ENCODE peak calls at places on chromosomes 6 and 20, in seven cellular contexts. One of them, this sample, is unnamed.

GRCh38 chr6:107443904-107444267 is 15.5 kb downstream of the PDSS2 start:
- DNase-seq in fibroblast of mammary gland: no peak
- DNase-seq in PC-3: no peak
- DNase-seq in NB4: no peak
- DNase-seq in astrocyte of the spinal cord: no peak
- DNase-seq in right atrium auricular region: no peak
- DNase-seq in brain microvascular endothelial cell: peak
- DNase-seq in this sample: no peak

GRCh38 chr6:70967049-70967448 is 10.2 kb upstream of the B3GAT2 start:
- DNase-seq in NB4: no peak
- DNase-seq in PC-3: no peak
- DNase-seq in fibroblast of mammary gland: no peak
- DNase-seq in right atrium auricular region: no peak
- DNase-seq in brain microvascular endothelial cell: no peak
- DNase-seq in astrocyte of the spinal cord: no peak
- DNase-seq in this sample: no peak

GRCh38 chr6:451847-452246 is 60.3 kb downstream of the IRF4 start:
- DNase-seq in NB4: no peak
- DNase-seq in brain microvascular endothelial cell: no peak
- DNase-seq in fibroblast of mammary gland: no peak
- DNase-seq in right atrium auricular region: no peak
- DNase-seq in PC-3: no peak
- DNase-seq in astrocyte of the spinal cord: no peak
- DNase-seq in this sample: no peak

GRCh38 chr6:112362027-112362795 is 15.1 kb downstream of the RFPL4B start:
- DNase-seq in PC-3: no peak
- DNase-seq in right atrium auricular region: no peak
- DNase-seq in brain microvascular endothelial cell: no peak
- DNase-seq in NB4: no peak
- DNase-seq in fibroblast of mammary gland: no peak
- DNase-seq in astrocyte of the spinal cord: no peak
- DNase-seq in this sample: no peak

GRCh38 chr6:144468709-144469108 is 183.6 kb downstream of the UTRN start:
- DNase-seq in NB4: no peak
- DNase-seq in PC-3: no peak
- DNase-seq in brain microvascular endothelial cell: no peak
- DNase-seq in right atrium auricular region: no peak
- DNase-seq in astrocyte of the spinal cord: no peak
- DNase-seq in fibroblast of mammary gland: no peak
- DNase-seq in this sample: no peak

GRCh38 chr6:71509142-71509541 is 220.5 kb downstream of the OGFRL1 start:
- DNase-seq in PC-3: no peak
- DNase-seq in astrocyte of the spinal cord: peak
- DNase-seq in brain microvascular endothelial cell: no peak
- DNase-seq in NB4: no peak
- DNase-seq in fibroblast of mammary gland: no peak
- DNase-seq in right atrium auricular region: no peak
- DNase-seq in this sample: no peak

GRCh38 chr6:105359419-105360366 is 43.2 kb downstream of the PREP start:
- DNase-seq in right atrium auricular region: no peak
- DNase-seq in astrocyte of the spinal cord: peak
- DNase-seq in NB4: no peak
- DNase-seq in fibroblast of mammary gland: peak
- DNase-seq in brain microvascular endothelial cell: peak
- DNase-seq in PC-3: peak
- DNase-seq in this sample: no peak

GRCh38 chr6:44642870-44643522 is 255.5 kb downstream of the CDC5L start:
- DNase-seq in fibroblast of mammary gland: peak
- DNase-seq in right atrium auricular region: no peak
- DNase-seq in PC-3: peak
- DNase-seq in NB4: peak
- DNase-seq in astrocyte of the spinal cord: peak
- DNase-seq in brain microvascular endothelial cell: peak
- DNase-seq in this sample: no peak

GRCh38 chr6:123402052-123402451 is 234.7 kb downstream of the TRDN start:
- DNase-seq in fibroblast of mammary gland: peak
- DNase-seq in astrocyte of the spinal cord: no peak
- DNase-seq in PC-3: no peak
- DNase-seq in NB4: peak
- DNase-seq in right atrium auricular region: no peak
- DNase-seq in brain microvascular endothelial cell: no peak
- DNase-seq in this sample: no peak

GRCh38 chr6:30007132-30007764 is 53.8 kb upstream of the POLR1H start:
- DNase-seq in PC-3: no peak
- DNase-seq in right atrium auricular region: no peak
- DNase-seq in NB4: no peak
- DNase-seq in astrocyte of the spinal cord: no peak
- DNase-seq in brain microvascular endothelial cell: no peak
- DNase-seq in fibroblast of mammary gland: no peak
- DNase-seq in this sample: peak

GRCh38 chr6:106546322-106547052 is 82.8 kb downstream of the RTN4IP1 start:
- DNase-seq in astrocyte of the spinal cord: peak
- DNase-seq in brain microvascular endothelial cell: peak
- DNase-seq in right atrium auricular region: no peak
- DNase-seq in fibroblast of mammary gland: peak
- DNase-seq in NB4: peak
- DNase-seq in PC-3: peak
- DNase-seq in this sample: no peak

GRCh38 chr6:21886601-21887091 is 293.1 kb downstream of the SOX4 start:
- DNase-seq in PC-3: peak
- DNase-seq in NB4: no peak
- DNase-seq in right atrium auricular region: no peak
- DNase-seq in brain microvascular endothelial cell: peak
- DNase-seq in astrocyte of the spinal cord: peak
- DNase-seq in fibroblast of mammary gland: no peak
- DNase-seq in this sample: no peak

DNA sequence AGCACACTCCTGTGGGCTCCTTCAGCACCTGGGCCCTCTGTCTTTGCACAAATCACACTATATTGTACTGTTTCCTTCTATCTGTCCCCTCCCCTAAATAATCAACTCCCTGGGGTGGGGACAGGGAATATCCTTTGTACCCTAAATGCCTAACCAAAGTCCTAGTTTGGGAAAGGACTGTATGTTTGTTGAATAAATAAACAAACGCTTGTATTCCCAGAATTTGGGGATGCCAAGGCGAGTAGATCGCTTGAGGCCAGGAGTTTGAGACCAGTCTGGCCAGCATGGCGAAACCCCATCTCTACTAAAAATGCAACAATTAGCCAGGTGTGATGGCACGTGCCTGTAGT is 322.7 kb downstream of the SYNE1 start:
- DNase-seq in brain microvascular endothelial cell: no peak
- DNase-seq in right atrium auricular region: no peak
- DNase-seq in astrocyte of the spinal cord: no peak
- DNase-seq in NB4: no peak
- DNase-seq in fibroblast of mammary gland: no peak
- DNase-seq in PC-3: no peak
- DNase-seq in this sample: no peak
- TF ChIP-seq CTCF in brain microvascular endothelial cell: peak
- TF ChIP-seq CTCF in right atrium auricular region: no peak
- TF ChIP-seq CTCF in astrocyte of the spinal cord: peak
- TF ChIP-seq CTCF in NB4: no peak
- TF ChIP-seq CTCF in fibroblast of mammary gland: no peak
- TF ChIP-seq CTCF in PC-3: no peak
- TF ChIP-seq CTCF in this sample: no peak

GRCh38 chr20:49284818-49285217 is 7.0 kb upstream of the ZNFX1 start:
- DNase-seq in fibroblast of mammary gland: no peak
- DNase-seq in PC-3: no peak
- DNase-seq in astrocyte of the spinal cord: no peak
- DNase-seq in right atrium auricular region: no peak
- DNase-seq in NB4: no peak
- DNase-seq in brain microvascular endothelial cell: no peak
- DNase-seq in this sample: no peak

GRCh38 chr20:49283176-49283702 is 5.4 kb upstream of the ZNFX1 start:
- DNase-seq in astrocyte of the spinal cord: no peak
- DNase-seq in NB4: peak
- DNase-seq in right atrium auricular region: no peak
- DNase-seq in brain microvascular endothelial cell: no peak
- DNase-seq in fibroblast of mammary gland: no peak
- DNase-seq in PC-3: no peak
- DNase-seq in this sample: no peak

GRCh38 chr20:49285233-49285668 is 7.4 kb upstream of the ZNFX1 start:
- DNase-seq in fibroblast of mammary gland: no peak
- DNase-seq in PC-3: no peak
- DNase-seq in astrocyte of the spinal cord: no peak
- DNase-seq in brain microvascular endothelial cell: no peak
- DNase-seq in right atrium auricular region: no peak
- DNase-seq in NB4: no peak
- DNase-seq in this sample: no peak

GRCh38 chr20:49282584-49283171 is 4.8 kb upstream of the ZNFX1 start:
- DNase-seq in PC-3: no peak
- DNase-seq in brain microvascular endothelial cell: no peak
- DNase-seq in fibroblast of mammary gland: no peak
- DNase-seq in NB4: peak
- DNase-seq in astrocyte of the spinal cord: no peak
- DNase-seq in right atrium auricular region: no peak
- DNase-seq in this sample: no peak

DNA sequence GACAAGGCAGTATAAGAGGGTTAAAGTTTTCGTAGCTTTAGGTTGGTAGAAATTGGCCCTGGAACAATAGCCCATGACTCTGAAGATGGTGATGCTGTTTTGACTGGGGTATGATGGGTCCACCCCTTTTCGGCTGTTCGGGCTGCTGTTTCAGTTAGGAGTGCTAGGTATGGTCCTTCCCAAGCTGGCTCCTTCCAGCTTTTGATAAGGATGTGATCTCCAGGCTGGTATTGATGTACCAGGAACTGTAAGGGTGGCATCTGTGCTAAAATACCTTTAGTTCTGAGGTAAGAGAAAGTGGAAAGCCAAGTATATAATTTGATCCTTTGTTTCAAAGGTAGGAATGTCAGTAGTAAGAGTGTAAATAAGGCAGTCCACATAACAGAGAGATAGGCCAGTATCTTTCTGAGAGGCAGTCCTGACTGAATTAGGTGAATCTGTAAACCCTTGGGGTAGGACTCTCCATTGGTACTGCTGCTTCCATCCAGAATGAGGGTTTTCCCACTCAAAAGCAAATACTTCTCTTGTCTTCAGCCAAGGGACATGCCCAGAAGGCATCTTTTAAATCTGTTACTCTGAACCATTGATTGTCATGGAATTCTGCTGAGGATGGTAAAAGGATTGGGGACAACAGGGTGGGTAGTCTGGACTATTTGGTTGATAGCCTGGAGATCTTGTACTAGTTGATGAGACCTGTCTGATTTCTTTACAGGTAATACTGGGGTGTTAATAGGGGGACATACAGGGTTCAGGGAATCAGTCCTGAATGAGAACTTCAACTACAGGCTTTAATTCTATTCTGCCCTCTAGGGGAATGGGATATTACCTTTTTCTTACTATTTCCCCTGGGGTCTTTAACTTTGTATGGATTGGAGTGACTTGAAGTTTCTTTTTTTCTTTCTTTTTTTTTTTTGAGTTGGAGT is 6.1 kb upstream of the ZNFX1 start:
- DNase-seq in PC-3: peak
- DNase-seq in fibroblast of mammary gland: no peak
- DNase-seq in brain microvascular endothelial cell: no peak
- DNase-seq in astrocyte of the spinal cord: no peak
- DNase-seq in right atrium auricular region: no peak
- DNase-seq in NB4: peak
- DNase-seq in this sample: no peak
- H3K4me3 ChIP-seq in PC-3: peak
- H3K4me3 ChIP-seq in fibroblast of mammary gland: peak
- H3K4me3 ChIP-seq in brain microvascular endothelial cell: peak
- H3K4me3 ChIP-seq in astrocyte of the spinal cord: peak
- H3K4me3 ChIP-seq in right atrium auricular region: no peak
- H3K4me3 ChIP-seq in NB4: peak
- H3K4me3 ChIP-seq in this sample: no peak

DNA sequence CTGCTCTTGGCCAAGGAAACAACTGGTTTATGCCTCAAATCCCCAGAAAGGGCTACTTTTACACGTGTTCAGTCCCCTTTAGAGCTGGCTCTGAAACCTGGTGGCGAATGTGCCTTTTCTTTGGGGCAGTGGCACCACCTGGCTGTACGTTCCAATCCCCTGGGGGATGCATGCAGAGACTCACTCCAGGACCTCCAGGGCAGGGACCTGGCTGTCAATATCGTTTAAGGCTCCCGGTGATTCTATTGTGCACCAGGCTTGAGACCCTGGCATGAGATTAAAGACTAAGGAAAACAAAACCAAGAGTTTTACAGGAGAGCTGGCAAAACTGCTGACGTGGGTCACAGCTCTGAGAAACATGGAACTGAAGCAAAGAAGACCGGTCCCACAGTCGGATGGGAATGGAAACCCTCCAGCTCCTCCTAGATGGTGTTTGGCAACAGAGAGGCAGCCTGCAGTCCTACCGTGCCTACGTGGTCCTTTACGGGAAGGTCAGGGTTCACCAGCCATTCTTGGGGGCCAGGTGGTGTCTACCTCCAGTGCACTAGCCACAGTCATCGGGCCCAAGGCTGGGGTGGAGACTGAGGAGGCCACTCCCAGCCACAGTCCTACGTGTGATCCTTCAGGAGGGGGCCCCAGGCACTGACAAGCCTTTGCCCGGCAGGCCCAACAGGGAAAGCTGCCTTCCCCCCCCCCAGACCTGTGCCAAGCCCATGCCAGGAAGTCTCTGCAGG is 203.3 kb upstream of the CST7 start:
- DNase-seq in fibroblast of mammary gland: no peak
- DNase-seq in PC-3: no peak
- DNase-seq in brain microvascular endothelial cell: no peak
- DNase-seq in NB4: no peak
- DNase-seq in right atrium auricular region: peak
- DNase-seq in astrocyte of the spinal cord: no peak
- DNase-seq in this sample: no peak
- TF ChIP-seq CTCF in fibroblast of mammary gland: no peak
- TF ChIP-seq CTCF in PC-3: no peak
- TF ChIP-seq CTCF in brain microvascular endothelial cell: no peak
- TF ChIP-seq CTCF in NB4: no peak
- TF ChIP-seq CTCF in right atrium auricular region: no peak
- TF ChIP-seq CTCF in astrocyte of the spinal cord: no peak
- TF ChIP-seq CTCF in this sample: no peak

GRCh38 chr20:45374101-45374467 is 4.0 kb downstream of the TP53TG5 start:
- DNase-seq in PC-3: no peak
- DNase-seq in NB4: no peak
- DNase-seq in astrocyte of the spinal cord: no peak
- DNase-seq in fibroblast of mammary gland: no peak
- DNase-seq in brain microvascular endothelial cell: no peak
- DNase-seq in right atrium auricular region: no peak
- DNase-seq in this sample: no peak
- H3K4me3 ChIP-seq in PC-3: no peak
- H3K4me3 ChIP-seq in NB4: no peak
- H3K4me3 ChIP-seq in astrocyte of the spinal cord: peak
- H3K4me3 ChIP-seq in fibroblast of mammary gland: peak
- H3K4me3 ChIP-seq in brain microvascular endothelial cell: no peak
- H3K4me3 ChIP-seq in right atrium auricular region: no peak
- H3K4me3 ChIP-seq in this sample: no peak

GRCh38 chr6:12578751-12579150 is 137.8 kb upstream of the PHACTR1 start:
- DNase-seq in fibroblast of mammary gland: peak
- DNase-seq in right atrium auricular region: no peak
- DNase-seq in PC-3: peak
- DNase-seq in NB4: no peak
- DNase-seq in brain microvascular endothelial cell: no peak
- DNase-seq in astrocyte of the spinal cord: peak
- DNase-seq in this sample: no peak
- TF ChIP-seq CTCF in fibroblast of mammary gland: no peak
- TF ChIP-seq CTCF in right atrium auricular region: no peak
- TF ChIP-seq CTCF in PC-3: no peak
- TF ChIP-seq CTCF in NB4: no peak
- TF ChIP-seq CTCF in brain microvascular endothelial cell: no peak
- TF ChIP-seq CTCF in astrocyte of the spinal cord: no peak
- TF ChIP-seq CTCF in this sample: no peak